ENCODE peak calls at places on chromosomes 11 and 22, in ten cellular contexts. One of them, this sample, is unnamed.

GRCh38 chr11:416757-417621 is 2.2 kb upstream of the SIGIRR start:
- DNase-seq in central memory CD8-positive, alpha-beta T cell: no peak
- DNase-seq in globus pallidus: no peak
- DNase-seq in SK-N-DZ: no peak
- DNase-seq in HEK293T: no peak
- DNase-seq in activated T-cell treated with anti-CD3 and anti-CD28 coated beads, Interleukin-2, amount 50 U/mL, for 72 hours: peak
- DNase-seq in stimulated activated naive CD8-positive, alpha-beta T cell treated with anti-CD3 and anti-CD28 coated beads, Interleukin-15, amount 100 ng/mL, for 72 hours: peak
- DNase-seq in GM23338: peak
- DNase-seq in neural crest cell: no peak
- DNase-seq in astrocyte of the spinal cord: no peak
- DNase-seq in this sample: no peak

GRCh38 chr11:94418123-94418770 is 17.0 kb upstream of the GPR83 start:
- DNase-seq in activated T-cell treated with anti-CD3 and anti-CD28 coated beads, Interleukin-2, amount 50 U/mL, for 72 hours: no peak
- DNase-seq in neural crest cell: no peak
- DNase-seq in central memory CD8-positive, alpha-beta T cell: no peak
- DNase-seq in SK-N-DZ: no peak
- DNase-seq in astrocyte of the spinal cord: no peak
- DNase-seq in globus pallidus: no peak
- DNase-seq in stimulated activated naive CD8-positive, alpha-beta T cell treated with anti-CD3 and anti-CD28 coated beads, Interleukin-15, amount 100 ng/mL, for 72 hours: no peak
- DNase-seq in HEK293T: no peak
- DNase-seq in GM23338: no peak
- DNase-seq in this sample: no peak

GRCh38 chr11:12473366-12473765 is 96.0 kb downstream of the PARVA start:
- DNase-seq in SK-N-DZ: no peak
- DNase-seq in HEK293T: no peak
- DNase-seq in GM23338: no peak
- DNase-seq in astrocyte of the spinal cord: no peak
- DNase-seq in globus pallidus: no peak
- DNase-seq in activated T-cell treated with anti-CD3 and anti-CD28 coated beads, Interleukin-2, amount 50 U/mL, for 72 hours: no peak
- DNase-seq in central memory CD8-positive, alpha-beta T cell: no peak
- DNase-seq in stimulated activated naive CD8-positive, alpha-beta T cell treated with anti-CD3 and anti-CD28 coated beads, Interleukin-15, amount 100 ng/mL, for 72 hours: no peak
- DNase-seq in neural crest cell: no peak
- DNase-seq in this sample: no peak

GRCh38 chr11:108734956-108735559 is 70.2 kb downstream of the DDX10 start:
- DNase-seq in activated T-cell treated with anti-CD3 and anti-CD28 coated beads, Interleukin-2, amount 50 U/mL, for 72 hours: peak
- DNase-seq in neural crest cell: no peak
- DNase-seq in central memory CD8-positive, alpha-beta T cell: no peak
- DNase-seq in SK-N-DZ: no peak
- DNase-seq in astrocyte of the spinal cord: peak
- DNase-seq in GM23338: peak
- DNase-seq in stimulated activated naive CD8-positive, alpha-beta T cell treated with anti-CD3 and anti-CD28 coated beads, Interleukin-15, amount 100 ng/mL, for 72 hours: no peak
- DNase-seq in HEK293T: no peak
- DNase-seq in globus pallidus: no peak
- DNase-seq in this sample: no peak

GRCh38 chr11:420054-420910 is 5.5 kb upstream of the SIGIRR start:
- DNase-seq in SK-N-DZ: no peak
- DNase-seq in central memory CD8-positive, alpha-beta T cell: no peak
- DNase-seq in HEK293T: no peak
- DNase-seq in stimulated activated naive CD8-positive, alpha-beta T cell treated with anti-CD3 and anti-CD28 coated beads, Interleukin-15, amount 100 ng/mL, for 72 hours: no peak
- DNase-seq in activated T-cell treated with anti-CD3 and anti-CD28 coated beads, Interleukin-2, amount 50 U/mL, for 72 hours: no peak
- DNase-seq in astrocyte of the spinal cord: no peak
- DNase-seq in neural crest cell: no peak
- DNase-seq in globus pallidus: no peak
- DNase-seq in GM23338: peak
- DNase-seq in this sample: no peak

GRCh38 chr11:76380161-76380976 is 563 bp downstream of the THAP12 start:
- DNase-seq in SK-N-DZ: peak
- DNase-seq in globus pallidus: peak
- DNase-seq in HEK293T: peak
- DNase-seq in GM23338: peak
- DNase-seq in neural crest cell: peak
- DNase-seq in stimulated activated naive CD8-positive, alpha-beta T cell treated with anti-CD3 and anti-CD28 coated beads, Interleukin-15, amount 100 ng/mL, for 72 hours: peak
- DNase-seq in astrocyte of the spinal cord: peak
- DNase-seq in central memory CD8-positive, alpha-beta T cell: peak
- DNase-seq in activated T-cell treated with anti-CD3 and anti-CD28 coated beads, Interleukin-2, amount 50 U/mL, for 72 hours: peak
- DNase-seq in this sample: peak

GRCh38 chr11:62025429-62026105 is 58.1 kb upstream of the FTH1 start:
- DNase-seq in neural crest cell: no peak
- DNase-seq in astrocyte of the spinal cord: peak
- DNase-seq in central memory CD8-positive, alpha-beta T cell: peak
- DNase-seq in activated T-cell treated with anti-CD3 and anti-CD28 coated beads, Interleukin-2, amount 50 U/mL, for 72 hours: peak
- DNase-seq in stimulated activated naive CD8-positive, alpha-beta T cell treated with anti-CD3 and anti-CD28 coated beads, Interleukin-15, amount 100 ng/mL, for 72 hours: peak
- DNase-seq in HEK293T: peak
- DNase-seq in SK-N-DZ: no peak
- DNase-seq in globus pallidus: peak
- DNase-seq in GM23338: no peak
- DNase-seq in this sample: peak

GRCh38 chr11:7973011-7973410 is 7.8 kb upstream of the NLRP10 start:
- DNase-seq in globus pallidus: no peak
- DNase-seq in HEK293T: no peak
- DNase-seq in central memory CD8-positive, alpha-beta T cell: no peak
- DNase-seq in stimulated activated naive CD8-positive, alpha-beta T cell treated with anti-CD3 and anti-CD28 coated beads, Interleukin-15, amount 100 ng/mL, for 72 hours: no peak
- DNase-seq in SK-N-DZ: no peak
- DNase-seq in GM23338: no peak
- DNase-seq in activated T-cell treated with anti-CD3 and anti-CD28 coated beads, Interleukin-2, amount 50 U/mL, for 72 hours: no peak
- DNase-seq in neural crest cell: no peak
- DNase-seq in astrocyte of the spinal cord: no peak
- DNase-seq in this sample: no peak

GRCh38 chr11:36254739-36255138 is 34.5 kb downstream of the COMMD9 start:
- DNase-seq in neural crest cell: no peak
- DNase-seq in HEK293T: no peak
- DNase-seq in activated T-cell treated with anti-CD3 and anti-CD28 coated beads, Interleukin-2, amount 50 U/mL, for 72 hours: no peak
- DNase-seq in SK-N-DZ: no peak
- DNase-seq in astrocyte of the spinal cord: no peak
- DNase-seq in stimulated activated naive CD8-positive, alpha-beta T cell treated with anti-CD3 and anti-CD28 coated beads, Interleukin-15, amount 100 ng/mL, for 72 hours: no peak
- DNase-seq in globus pallidus: no peak
- DNase-seq in central memory CD8-positive, alpha-beta T cell: no peak
- DNase-seq in GM23338: no peak
- DNase-seq in this sample: no peak

GRCh38 chr22:32380991-32381390 is 23.3 kb downstream of the RFPL3 start:
- DNase-seq in GM23338: no peak
- DNase-seq in central memory CD8-positive, alpha-beta T cell: no peak
- DNase-seq in astrocyte of the spinal cord: no peak
- DNase-seq in activated T-cell treated with anti-CD3 and anti-CD28 coated beads, Interleukin-2, amount 50 U/mL, for 72 hours: no peak
- DNase-seq in stimulated activated naive CD8-positive, alpha-beta T cell treated with anti-CD3 and anti-CD28 coated beads, Interleukin-15, amount 100 ng/mL, for 72 hours: no peak
- DNase-seq in neural crest cell: no peak
- DNase-seq in SK-N-DZ: no peak
- DNase-seq in globus pallidus: no peak
- DNase-seq in HEK293T: no peak
- DNase-seq in this sample: no peak

This sample was measured in head of caudate nucleus.